ENCODE peak calls at places on chromosomes 7 and 10, in seven cellular contexts. L is transverse colon; B is lung; X is psoas muscle; O is CD8-positive, alpha-beta T cell; P is right cardiac atrium; T is A549. C is an unnamed sample.

GRCh38 chr10:31582365-31583052 is 263.5 kb downstream of the ZEB1 start:
- DNase-seq in B (no peak), O (no peak), L (no peak), T (peak), X (no peak), P (peak), C (no peak)

GRCh38 chr7:136079478-136079892 is 102.3 kb upstream of the MTPN start:
- DNase-seq in P (no peak), X (no peak), T (no peak), O (no peak), B (no peak), L (no peak), C (no peak)

GRCh38 chr10:58797356-58797755 is 284.7 kb downstream of the BICC1 start:
- DNase-seq in L (no peak), T (no peak), P (no peak), B (no peak), O (no peak), X (no peak), C (no peak)

GRCh38 chr10:114821293-114821914 is at the start of gene FHIP2A:
- DNase-seq in B (peak), P (peak), X (peak), O (peak), L (peak), T (peak), C (peak)

GRCh38 chr7:27548304-27548703 is 114.4 kb downstream of the HIBADH start:
- DNase-seq in B (no peak), T (no peak), P (no peak), X (no peak), L (no peak), O (no peak), C (no peak)

GRCh38 chr7:25860882-25861228 is 291.1 kb upstream of the NFE2L3 start:
- DNase-seq in X (no peak), T (no peak), L (no peak), O (no peak), B (no peak), P (no peak), C (no peak)

GRCh38 chr7:43721193-43721806 is 8.0 kb downstream of the COA1 start:
- DNase-seq in L (no peak), P (no peak), T (peak), B (no peak), O (no peak), X (no peak), C (peak)

GRCh38 chr10:118017071-118017740 is 29.5 kb downstream of the RAB11FIP2 start:
- DNase-seq in T (no peak), B (no peak), P (no peak), L (no peak), O (no peak), X (no peak), C (no peak)

GRCh38 chr10:97731346-97732051 is 5.4 kb upstream of the ZFYVE27 start:
- DNase-seq in P (peak), X (no peak), O (peak), T (peak), L (peak), B (peak), C (peak)

GRCh38 chr7:127207246-127207645 is 45.5 kb downstream of the GRM8 start:
- DNase-seq in T (no peak), P (no peak), B (no peak), X (no peak), L (no peak), O (no peak), C (no peak)

GRCh38 chr7:43779032-43779812 is 20.7 kb downstream of the BLVRA start:
- DNase-seq in B (no peak), X (no peak), T (no peak), L (no peak), O (no peak), P (no peak), C (no peak)

GRCh38 chr7:3042861-3043489 is 692 bp downstream of the CARD11 start:
- DNase-seq in P (no peak), L (peak), X (no peak), T (no peak), O (peak), B (no peak), C (no peak)

GRCh38 chr7:131654249-131654558 is 97.8 kb upstream of the PODXL start:
- DNase-seq in T (no peak), P (no peak), L (no peak), B (no peak), O (no peak), X (no peak), C (no peak)

GRCh38 chr10:74208081-74208480 is 57.1 kb downstream of the ADK start:
- DNase-seq in T (no peak), B (no peak), P (no peak), X (peak), O (no peak), L (peak), C (no peak)

GRCh38 chr10:129057856-129058663 is 409.0 kb upstream of the MGMT start:
- DNase-seq in O (peak), T (no peak), B (no peak), P (no peak), L (peak), X (no peak), C (no peak)

GRCh38 chr7:17301491-17302101 is 3.1 kb downstream of the AHR start:
- DNase-seq in B (peak), O (peak), X (no peak), P (no peak), L (peak), T (no peak), C (peak)

GRCh38 chr7:41814888-41815287 is 112.0 kb upstream of the INHBA start:
- DNase-seq in L (no peak), O (no peak), B (no peak), P (no peak), X (no peak), T (no peak), C (no peak)

GRCh38 chr10:33304553-33304952 is 29.9 kb downstream of the NRP1 start:
- DNase-seq in P (no peak), T (no peak), B (no peak), O (no peak), L (no peak), X (no peak), C (no peak)

GRCh38 chr10:33307835-33308234 is 26.6 kb downstream of the NRP1 start:
- DNase-seq in L (no peak), B (no peak), T (no peak), X (no peak), P (no peak), O (no peak), C (no peak)

GRCh38 chr10:33309410-33309809 is 25.1 kb downstream of the NRP1 start:
- DNase-seq in P (no peak), O (no peak), L (no peak), T (no peak), B (no peak), X (no peak), C (no peak)

GRCh38 chr10:33306126-33306525 is 28.3 kb downstream of the NRP1 start:
- DNase-seq in X (no peak), O (no peak), P (no peak), L (no peak), B (no peak), T (no peak), C (no peak)

GRCh38 chr10:33306756-33307519 is 27.5 kb downstream of the NRP1 start:
- DNase-seq in P (no peak), O (no peak), L (no peak), B (no peak), X (no peak), T (no peak), C (no peak)
- H3K27ac ChIP-seq in P (no peak), O (no peak), L (peak), B (peak), X (peak), T (peak), C (no peak)

DNA sequence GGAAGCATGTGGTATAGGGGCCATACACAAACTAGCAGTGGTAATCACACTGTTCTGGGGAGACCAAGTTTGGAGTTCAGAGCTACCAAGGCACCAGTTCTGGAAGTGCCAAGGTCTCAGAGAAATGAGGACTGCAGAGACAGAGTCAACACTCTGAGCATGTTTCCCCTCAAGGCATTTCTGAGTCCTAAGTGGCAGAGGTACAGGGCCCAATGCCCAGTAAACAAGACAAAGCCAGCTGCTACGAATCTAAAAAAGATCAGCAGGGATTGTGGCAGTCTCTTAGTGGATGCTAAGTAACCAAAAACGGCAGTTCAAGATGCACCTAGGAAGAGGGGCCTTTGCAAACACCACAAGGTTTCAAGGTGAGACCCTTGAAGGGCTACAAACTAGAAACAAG is 271.9 kb downstream of the TNS3 start:
- DNase-seq in O (no peak), T (no peak), X (no peak), L (no peak), P (no peak), B (no peak), C (no peak)
- H3K27ac ChIP-seq in O (no peak), T (no peak), X (peak), L (no peak), P (peak), B (no peak), C (no peak)

DNA sequence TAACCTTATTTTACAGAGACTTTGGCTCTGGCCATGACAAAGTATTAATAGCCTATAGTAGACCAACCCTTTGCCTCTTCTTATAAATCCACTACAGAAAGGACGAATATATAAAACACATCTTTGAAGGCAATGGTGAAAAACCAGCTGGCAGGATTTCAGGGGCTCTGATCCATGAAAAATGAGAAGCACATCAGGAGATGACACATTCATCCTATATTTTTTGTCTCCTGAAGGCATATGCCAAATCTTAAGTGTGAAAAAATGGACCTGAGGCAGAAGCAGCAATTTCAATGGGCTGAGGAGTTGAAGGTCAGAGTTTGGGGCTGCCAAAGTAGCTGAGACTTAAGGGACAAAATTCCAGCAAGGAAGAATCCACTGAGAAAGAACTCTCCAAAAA is 14.4 kb downstream of the RNF216 start:
- DNase-seq in P (no peak), B (no peak), T (no peak), L (no peak), O (no peak), X (no peak), C (no peak)
- H3K27ac ChIP-seq in P (no peak), B (no peak), T (peak), L (no peak), O (no peak), X (no peak), C (no peak)

DNA sequence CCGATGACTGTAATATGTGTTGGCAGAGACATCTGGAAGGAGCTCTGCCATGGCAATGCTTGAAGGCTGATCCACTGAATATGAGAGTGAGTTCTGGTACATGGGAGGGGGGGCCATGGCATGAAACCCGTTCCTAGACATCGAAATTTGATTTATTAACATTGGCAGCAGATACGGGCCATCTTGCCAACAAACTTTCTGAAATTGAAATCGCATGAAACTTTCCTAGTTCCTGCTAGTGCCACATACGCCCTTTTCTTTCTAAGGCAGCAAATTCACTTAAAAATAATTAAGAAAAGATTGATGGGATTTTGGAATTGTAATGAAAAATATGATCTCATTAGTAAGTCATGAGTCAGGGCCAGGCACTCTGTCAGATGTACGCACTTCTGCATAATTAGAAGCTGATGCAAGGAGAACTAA is 91.8 kb upstream of the KMT2C start:
- DNase-seq in T (no peak), P (no peak), L (no peak), X (no peak), B (no peak), O (no peak), C (no peak)
- H3K27ac ChIP-seq in T (no peak), P (no peak), L (no peak), X (no peak), B (no peak), O (no peak), C (no peak)

DNA sequence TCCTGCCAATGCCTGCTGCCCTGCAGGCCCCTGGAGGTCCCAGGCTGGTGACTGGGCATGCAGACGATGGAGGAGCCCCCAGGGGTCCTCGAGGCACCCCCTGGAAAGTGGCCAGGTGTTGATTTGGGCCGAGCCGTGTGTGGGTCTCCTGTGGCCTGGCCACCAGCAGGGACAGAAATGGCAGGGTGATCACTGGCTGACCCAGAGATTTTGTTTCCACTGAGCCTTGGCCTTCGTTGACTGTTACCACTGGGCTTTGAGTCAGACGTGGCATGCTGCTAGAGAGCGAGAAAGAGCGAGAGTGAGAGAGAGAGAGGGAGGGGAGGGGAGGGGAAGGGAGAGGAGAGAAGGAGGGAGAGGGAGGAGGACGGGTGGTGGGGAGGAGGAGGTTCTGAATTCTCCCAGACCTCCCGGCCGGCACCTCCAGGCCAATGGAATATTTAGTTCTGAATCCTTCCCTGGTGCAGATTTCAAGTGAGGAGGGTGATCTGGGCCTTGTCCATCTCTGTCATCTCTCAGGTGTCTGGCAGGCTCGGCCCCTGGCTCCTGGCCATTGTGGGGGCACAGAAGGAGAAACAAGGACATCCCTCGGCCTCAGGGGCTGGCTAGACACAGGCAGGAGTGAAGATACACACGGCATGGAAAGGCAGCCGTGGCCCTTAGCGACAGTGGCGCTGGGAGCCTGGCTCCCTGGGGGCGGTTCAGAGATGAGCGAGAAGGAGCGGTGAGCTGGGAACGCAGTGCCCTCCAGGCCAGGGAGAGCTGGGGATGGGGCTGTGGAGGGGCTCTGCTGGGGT is 58.2 kb downstream of the GLRX3 start:
- DNase-seq in P (no peak), X (peak), T (no peak), O (no peak), B (no peak), L (no peak), C (no peak)
- H3K27ac ChIP-seq in P (no peak), X (no peak), T (no peak), O (no peak), B (no peak), L (no peak), C (no peak)

GRCh38 chr7:107938448-107939250 is 47.7 kb downstream of the DLD start:
- DNase-seq in L (no peak), T (no peak), P (peak), X (no peak), B (no peak), O (no peak), C (no peak)
- H3K27ac ChIP-seq in L (peak), T (peak), P (peak), X (peak), B (peak), O (no peak), C (peak)

GRCh38 chr10:7477538-7478334 is 66.9 kb upstream of the SFMBT2 start:
- DNase-seq in X (no peak), B (no peak), P (no peak), T (no peak), O (no peak), L (peak), C (no peak)

GRCh38 chr10:7474388-7474787 is 63.6 kb upstream of the SFMBT2 start:
- DNase-seq in P (no peak), X (no peak), L (peak), T (no peak), O (no peak), B (no peak), C (no peak)

GRCh38 chr10:7473474-7473873 is 62.6 kb upstream of the SFMBT2 start:
- DNase-seq in L (no peak), T (no peak), O (no peak), P (no peak), X (no peak), B (no peak), C (no peak)

GRCh38 chr10:7475954-7476353 is 65.1 kb upstream of the SFMBT2 start:
- DNase-seq in B (no peak), T (no peak), O (no peak), X (no peak), P (no peak), L (no peak), C (no peak)

GRCh38 chr10:7475046-7475860 is 64.4 kb upstream of the SFMBT2 start:
- DNase-seq in X (peak), O (no peak), B (no peak), L (peak), T (no peak), P (peak), C (peak)
- H3K27ac ChIP-seq in X (no peak), O (no peak), B (no peak), L (peak), T (no peak), P (no peak), C (no peak)

DNA sequence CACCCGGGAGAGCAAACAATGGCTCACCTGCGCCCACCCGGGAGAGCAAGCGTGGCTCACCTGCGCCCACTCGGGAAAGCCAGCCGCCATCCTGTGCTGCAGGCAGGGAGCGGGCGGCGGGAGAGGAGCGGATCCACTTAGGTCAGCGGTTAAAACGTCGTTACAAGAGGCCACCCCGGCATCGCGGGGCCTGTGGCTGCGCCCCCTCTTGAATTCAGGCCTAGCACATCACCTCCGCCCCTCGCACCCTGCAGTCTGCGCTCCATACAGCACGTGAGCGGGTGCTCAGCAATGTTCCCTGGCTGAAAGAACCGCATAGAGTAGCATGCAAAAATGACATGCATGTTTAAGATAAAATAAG is 521 bp upstream of the FIGNL1 start:
- DNase-seq in B (no peak), O (peak), L (peak), X (peak), P (no peak), T (peak), C (no peak)
- H3K27ac ChIP-seq in B (peak), O (peak), L (peak), X (peak), P (no peak), T (peak), C (peak)

GRCh38 chr7:105648561-105649401 is 67.5 kb upstream of the EFCAB10 start:
- DNase-seq in P (no peak), L (peak), X (no peak), B (no peak), O (no peak), T (peak), C (peak)
- H3K27ac ChIP-seq in P (no peak), L (no peak), X (no peak), B (no peak), O (no peak), T (peak), C (peak)

DNA sequence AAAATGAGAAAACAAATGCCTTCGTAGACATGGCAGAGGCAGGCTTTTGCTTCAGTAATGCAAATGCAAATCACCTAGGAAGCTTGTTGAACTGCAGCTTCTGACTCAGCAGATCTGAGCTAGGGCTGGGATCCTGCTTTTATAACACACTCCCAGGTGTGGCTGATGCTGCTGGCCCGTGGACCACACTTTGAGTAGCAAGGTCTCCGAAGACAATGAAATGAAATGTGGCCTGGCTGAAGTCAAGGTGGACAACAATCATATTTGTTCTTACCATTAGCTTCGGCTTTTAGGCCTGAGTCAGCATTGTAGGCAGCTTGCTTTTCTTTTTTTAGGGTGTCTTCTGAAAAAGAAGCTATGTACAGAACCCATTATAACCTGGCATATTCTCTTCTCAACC is 26.3 kb downstream of the COL17A1 start:
- DNase-seq in P (no peak), O (no peak), L (no peak), B (no peak), T (no peak), X (no peak), C (no peak)
- H3K27ac ChIP-seq in P (no peak), O (no peak), L (no peak), B (no peak), T (peak), X (no peak), C (no peak)